ENCODE peak calls at places on chromosome 22, in six cellular contexts. R, O, S, Y, Q and V are unnamed samples.

GRCh38 chr22:28283025-28283654 is 364.1 kb upstream of the PITPNB start:
- DNase-seq in O (no peak), Y (no peak), Q (peak; percentile 53), S (no peak), R (no peak), V (no peak)

GRCh38 chr22:41000040-41000565 is 48.9 kb downstream of the RBX1 start:
- DNase-seq in Y (no peak), R (no peak), O (no peak), S (no peak), Q (no peak), V (no peak)

GRCh38 chr22:25745341-25746011 is 3.5 kb downstream of the MYO18B start:
- DNase-seq in Y (no peak), O (no peak), R (no peak), Q (peak; percentile 78), S (no peak), V (no peak)

GRCh38 chr22:21714784-21715183 is 20.8 kb downstream of the YPEL1 start:
- DNase-seq in R (no peak), Y (no peak), S (no peak), O (no peak), Q (no peak), V (no peak)

GRCh38 chr22:46062971-46063631 is 86.1 kb upstream of the WNT7B start:
- DNase-seq in R (no peak), Y (peak; percentile 9), Q (no peak), O (no peak), S (no peak), V (no peak)

GRCh38 chr22:32411388-32411787 is 659 bp downstream of the RTCB start:
- DNase-seq in R (peak; percentile 50), O (peak; percentile 11), S (no peak), Q (peak; percentile 24), Y (no peak), V (no peak)

GRCh38 chr22:29795663-29796062 is 28.5 kb downstream of the UQCR10 start:
- DNase-seq in Q (no peak), S (no peak), R (no peak), Y (no peak), O (no peak), V (no peak)

GRCh38 chr22:33923660-33924246 is 3.5 kb upstream of the LARGE1 start:
- DNase-seq in S (no peak), R (peak; percentile 98), Q (peak; percentile 85), O (peak; percentile 78), Y (no peak), V (no peak)

GRCh38 chr22:30221121-30221992 is 25.2 kb downstream of the LIF start:
- DNase-seq in Y (no peak), O (peak; percentile 54), R (no peak), S (no peak), Q (no peak), V (no peak)

GRCh38 chr22:27975381-27976013 is 56.4 kb upstream of the PITPNB start:
- DNase-seq in O (no peak), Y (no peak), R (no peak), Q (no peak), S (no peak), V (no peak)

GRCh38 chr22:47390026-47390970 is 627.8 kb downstream of the TBC1D22A start:
- DNase-seq in Y (no peak), Q (no peak), O (no peak), R (no peak), S (no peak), V (peak; percentile 30)

GRCh38 chr22:44398791-44399190 is 86.0 kb upstream of the SHISAL1 start:
- DNase-seq in R (no peak), O (no peak), Y (peak; percentile 7), Q (no peak), S (no peak), V (peak; percentile 25)

GRCh38 chr22:42680648-42681047 is 31.5 kb upstream of the CYB5R3 start:
- DNase-seq in O (no peak), Y (no peak), Q (peak; percentile 96), S (peak; percentile 50), R (no peak), V (peak; percentile 75)

GRCh38 chr22:35400335-35400680 is 368 bp downstream of the MCM5 start:
- DNase-seq in Q (no peak), R (peak; percentile 54), O (peak; percentile 44), S (no peak), Y (no peak), V (no peak)

GRCh38 chr22:33030923-33031525 is 27.2 kb downstream of the SYN3 start:
- DNase-seq in S (no peak), Q (no peak), O (no peak), Y (no peak), R (no peak), V (no peak)

GRCh38 chr22:49525366-49525765 is 302.3 kb downstream of the BRD1 start:
- DNase-seq in O (no peak), Y (no peak), Q (no peak), R (no peak), S (no peak), V (no peak)

GRCh38 chr22:28907311-28908008 is 24.1 kb downstream of the ZNRF3 start:
- DNase-seq in O (no peak), Q (peak; percentile 21), Y (no peak), R (no peak), S (no peak), V (no peak)

GRCh38 chr22:29351042-29351441 is 35.5 kb upstream of the RASL10A start:
- DNase-seq in Y (no peak), R (no peak), S (no peak), O (no peak), Q (no peak), V (no peak)

DNA sequence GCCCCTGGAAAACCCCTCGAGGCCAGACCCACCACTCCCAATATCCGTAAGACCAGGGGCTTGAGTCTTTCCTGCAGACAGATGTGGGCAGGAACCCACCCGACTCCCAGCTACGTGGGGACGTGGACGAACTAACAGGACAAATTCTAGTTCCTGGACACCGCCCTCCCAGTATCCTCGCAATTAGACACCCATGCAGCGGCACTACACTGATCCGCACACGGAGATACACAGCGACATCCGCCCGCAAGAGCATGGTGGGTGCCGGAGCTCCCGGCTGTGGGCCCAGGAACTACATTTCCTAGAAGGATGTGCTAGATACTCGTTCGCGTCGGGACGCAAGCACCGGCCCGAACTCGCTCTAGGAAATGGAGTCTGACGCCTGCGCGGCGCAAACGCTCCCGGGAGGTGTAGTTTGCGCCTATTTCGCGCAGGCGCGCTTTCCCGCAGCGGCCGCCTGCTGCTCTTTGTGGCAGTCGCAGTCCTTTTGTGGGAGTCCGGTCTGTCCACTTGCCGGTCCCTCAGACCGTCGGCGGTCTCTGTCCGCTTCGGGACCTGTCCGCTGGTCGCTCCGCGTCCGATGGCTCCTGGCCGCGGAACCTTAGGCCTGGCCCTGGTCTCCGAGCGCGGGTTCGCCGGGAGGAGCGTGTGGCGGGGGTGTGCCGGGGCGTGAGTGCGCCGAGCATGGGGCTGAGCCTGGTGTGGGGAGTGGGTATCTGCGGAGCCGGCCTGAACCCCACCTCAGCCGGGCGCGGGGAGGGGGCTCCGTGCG is at the start of gene ZNF74:
- DNase-seq in R (peak; percentile 98), Y (peak; percentile 90), Q (peak; percentile 92), O (peak; percentile 87), S (peak; percentile 92), V (peak; percentile 83)
- TF ChIP-seq CTCF in R (no peak), Y (peak; percentile 34), Q (no peak), O (no peak), S (no peak), V (no peak)

GRCh38 chr22:39209756-39210155 is 35.0 kb downstream of the PDGFB start:
- DNase-seq in S (no peak), O (no peak), R (no peak), Y (no peak), Q (no peak), V (no peak)
- TF ChIP-seq CTCF in S (no peak), O (no peak), R (no peak), Y (no peak), Q (no peak), V (no peak)

GRCh38 chr22:19800306-19800705 is 39.7 kb downstream of the TBX1 start:
- DNase-seq in R (no peak), S (no peak), O (no peak), Y (no peak), Q (no peak), V (no peak)

GRCh38 chr22:19801340-19802000 is 40.9 kb downstream of the TBX1 start:
- DNase-seq in R (no peak), Q (peak; percentile 85), S (no peak), Y (no peak), O (no peak), V (no peak)

GRCh38 chr22:19802001-19802880 is 41.7 kb downstream of the TBX1 start:
- DNase-seq in O (no peak), R (no peak), Q (no peak), S (no peak), Y (peak; percentile 6), V (peak; percentile 22)

GRCh38 chr22:19799322-19800190 is 39.0 kb downstream of the TBX1 start:
- DNase-seq in Y (peak; percentile 35), S (peak; percentile 88), O (no peak), R (peak; percentile 40), Q (peak; percentile 96), V (no peak)

DNA sequence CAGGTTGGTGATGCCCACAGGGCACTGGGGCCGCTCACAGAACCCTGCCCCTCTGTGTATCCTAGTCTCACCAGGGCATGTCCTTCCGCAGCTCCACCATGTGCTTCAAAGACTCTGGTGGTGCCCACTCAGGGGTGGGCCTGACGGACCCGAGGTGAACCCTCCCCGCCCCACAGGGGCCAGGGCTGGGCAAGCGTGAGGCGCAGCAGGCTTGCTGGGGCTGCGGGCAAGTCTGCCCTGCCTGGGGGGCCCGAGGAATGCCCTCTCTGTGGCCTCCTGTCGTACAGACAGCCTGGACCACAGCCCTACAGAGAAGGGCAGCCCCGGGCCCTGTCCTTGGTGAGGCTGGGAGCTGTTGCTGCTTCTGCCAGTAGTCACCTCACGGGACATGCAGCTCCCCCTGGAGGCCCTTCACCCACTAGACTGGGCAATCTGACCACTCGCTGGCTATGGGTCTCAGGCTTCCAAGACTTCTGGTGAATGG is 40.2 kb downstream of the TBX1 start:
- DNase-seq in O (no peak), R (peak; percentile 63), Q (peak; percentile 25), S (no peak), Y (no peak), V (no peak)
- TF ChIP-seq CTCF in O (no peak), R (peak; percentile 38), Q (peak; percentile 34), S (peak; percentile 27), Y (peak; percentile 39), V (no peak)

GRCh38 chr22:36979016-36979415 is 40.2 kb downstream of the TST start:
- DNase-seq in Q (no peak), R (no peak), S (no peak), O (no peak), Y (no peak), V (no peak)

GRCh38 chr22:36979511-36979910 is 39.7 kb downstream of the TST start:
- DNase-seq in Y (no peak), S (no peak), O (no peak), R (no peak), Q (no peak), V (no peak)

GRCh38 chr22:36985490-36985889 is 33.8 kb downstream of the TST start:
- DNase-seq in R (no peak), Y (no peak), Q (no peak), O (no peak), S (no peak), V (no peak)

GRCh38 chr22:36981247-36981775 is 37.9 kb downstream of the TST start:
- DNase-seq in Y (no peak), R (no peak), O (no peak), Q (no peak), S (no peak), V (no peak)

DNA sequence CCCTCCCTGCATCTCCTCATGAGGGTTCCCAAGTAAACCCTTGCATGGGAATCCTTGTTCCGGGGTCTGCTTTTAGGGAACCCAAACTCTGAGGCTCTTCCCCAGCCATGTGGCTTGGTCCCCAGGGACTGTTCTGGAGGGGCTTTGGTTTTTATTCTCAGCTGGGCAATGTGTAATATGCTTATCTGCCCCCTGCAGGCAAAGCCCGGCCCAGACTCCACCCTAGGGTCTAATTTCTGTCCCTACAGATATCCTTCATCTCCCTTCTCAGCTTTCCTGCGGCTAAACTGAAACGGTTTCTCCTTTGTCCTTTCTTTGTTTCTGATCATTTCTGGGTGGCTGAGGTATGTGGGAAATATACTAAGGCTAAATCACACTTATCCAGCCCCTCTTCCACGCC is 37.1 kb downstream of the TST start:
- DNase-seq in Q (no peak), O (no peak), S (no peak), Y (no peak), R (no peak), V (no peak)
- TF ChIP-seq CTCF in Q (no peak), O (no peak), S (no peak), Y (no peak), R (peak; percentile 25), V (no peak)